ENCODE peak calls at places on chromosomes 6 and 20, in five cellular contexts. X, V, N, L and E are unnamed samples. For H3K4me1, the result is how much of the 10 kb centered on the place peaks cover.

GRCh38 chr6:20707166-20707485 is 172.9 kb downstream of the CDKAL1 start:
- DNase-seq in X (no peak), V (no peak), N (peak), L (no peak), E (no peak)

GRCh38 chr20:55424968-55425367 is 580.4 kb downstream of the CBLN4 start:
- DNase-seq in X (no peak), V (peak), N (no peak), L (no peak), E (no peak)

GRCh38 chr6:114042267-114043075 is 71.5 kb upstream of the HDAC2 start:
- DNase-seq in X (no peak), V (peak), N (peak), L (no peak), E (no peak)

GRCh38 chr6:41278699-41279405 is 7.6 kb downstream of the TREM1 start:
- DNase-seq in X (peak), V (peak), N (peak), L (peak), E (no peak)

GRCh38 chr6:63352587-63353281 is 33.0 kb upstream of the LGSN start:
- DNase-seq in X (peak), V (peak), N (peak), L (no peak), E (no peak)

GRCh38 chr6:12546659-12546987 is 169.9 kb upstream of the PHACTR1 start:
- DNase-seq in X (no peak), V (no peak), N (no peak), L (no peak), E (no peak)

GRCh38 chr6:119129148-119129967 is 50.9 kb upstream of the FAM184A start:
- DNase-seq in X (no peak), V (peak), N (peak), L (no peak), E (peak)

GRCh38 chr6:12545837-12546658 is 170.5 kb upstream of the PHACTR1 start:
- DNase-seq in X (no peak), V (no peak), N (peak), L (no peak), E (peak)

GRCh38 chr6:52405243-52405642 is 14.9 kb upstream of the EFHC1 start:
- DNase-seq in X (no peak), V (no peak), N (no peak), L (no peak), E (no peak)

GRCh38 chr6:133388731-133389130 is 147.6 kb downstream of the EYA4 start:
- DNase-seq in X (no peak), V (no peak), N (no peak), L (no peak), E (no peak)

GRCh38 chr6:7134999-7135735 is 27.4 kb downstream of the RREB1 start:
- DNase-seq in X (no peak), V (no peak), N (no peak), L (no peak), E (no peak)

GRCh38 chr6:7136859-7137334 is 29.1 kb downstream of the RREB1 start:
- DNase-seq in X (no peak), V (peak), N (no peak), L (no peak), E (no peak)

GRCh38 chr6:7137335-7138106 is 29.8 kb downstream of the RREB1 start:
- DNase-seq in X (no peak), V (peak), N (peak), L (peak), E (no peak)

GRCh38 chr6:7138111-7138510 is 30.4 kb downstream of the RREB1 start:
- DNase-seq in X (no peak), V (no peak), N (no peak), L (no peak), E (no peak)

GRCh38 chr6:7135755-7136154 is 28.0 kb downstream of the RREB1 start:
- DNase-seq in X (no peak), V (no peak), N (no peak), L (no peak), E (no peak)
- H3K4me1 ChIP-seq in X (half or more), V (under half), N (under half), L (half or more), E (under half)

GRCh38 chr6:45438156-45438555 is 60.4 kb upstream of the SUPT3H start:
- DNase-seq in X (no peak), V (no peak), N (peak), L (no peak), E (no peak)

GRCh38 chr6:45438849-45439406 is 61.2 kb upstream of the SUPT3H start:
- DNase-seq in X (no peak), V (no peak), N (peak), L (no peak), E (no peak)

GRCh38 chr6:45437441-45437820 is 59.7 kb upstream of the SUPT3H start:
- DNase-seq in X (no peak), V (no peak), N (no peak), L (no peak), E (no peak)

GRCh38 chr6:45439861-45440388 is 62.2 kb upstream of the SUPT3H start:
- DNase-seq in X (no peak), V (no peak), N (no peak), L (no peak), E (no peak)

GRCh38 chr6:45439459-45439858 is 61.7 kb upstream of the SUPT3H start:
- DNase-seq in X (no peak), V (no peak), N (no peak), L (no peak), E (no peak)
- H3K4me3 ChIP-seq in X (no peak), V (no peak), N (no peak), L (no peak), E (no peak)

GRCh38 chr6:54135665-54136370 is 24.6 kb downstream of the MLIP start:
- DNase-seq in X (no peak), V (no peak), N (peak), L (no peak), E (no peak)
- H3K4me1 ChIP-seq in X (under half), V (under half), N (under half), L (half or more), E (under half)

GRCh38 chr6:151069641-151070040 is 170.1 kb upstream of the AKAP12 start:
- DNase-seq in X (no peak), V (no peak), N (no peak), L (no peak), E (no peak)

GRCh38 chr6:151071295-151071694 is 168.5 kb upstream of the AKAP12 start:
- DNase-seq in X (no peak), V (no peak), N (peak), L (peak), E (no peak)

GRCh38 chr6:151070666-151071065 is 169.1 kb upstream of the AKAP12 start:
- DNase-seq in X (no peak), V (no peak), N (peak), L (no peak), E (no peak)

GRCh38 chr6:151067684-151068596 is 171.8 kb upstream of the AKAP12 start:
- DNase-seq in X (peak), V (no peak), N (peak), L (peak), E (peak)

GRCh38 chr6:151068761-151069312 is 170.9 kb upstream of the AKAP12 start:
- DNase-seq in X (no peak), V (no peak), N (peak), L (no peak), E (no peak)
- H3K4me3 ChIP-seq in X (no peak), V (no peak), N (no peak), L (no peak), E (peak)

GRCh38 chr6:149060985-149061760 is 256.3 kb upstream of the TAB2 start:
- DNase-seq in X (peak), V (no peak), N (peak), L (no peak), E (no peak)
- H3K4me1 ChIP-seq in X (under half), V (under half), N (under half), L (half or more), E (under half)

GRCh38 chr6:34391711-34392496 is 565 bp downstream of the NUDT3 start:
- DNase-seq in X (peak), V (peak), N (peak), L (peak), E (peak)

GRCh38 chr6:34391023-34391485 is 1.4 kb downstream of the NUDT3 start:
- DNase-seq in X (no peak), V (peak), N (peak), L (peak), E (peak)

GRCh38 chr6:34389034-34389433 is 3.4 kb downstream of the NUDT3 start:
- DNase-seq in X (no peak), V (peak), N (no peak), L (no peak), E (no peak)

GRCh38 chr6:34392497-34393190 is at the start of gene NUDT3:
- DNase-seq in X (peak), V (peak), N (peak), L (peak), E (peak)

GRCh38 chr6:34390531-34391013 is 1.9 kb downstream of the NUDT3 start:
- DNase-seq in X (no peak), V (no peak), N (no peak), L (no peak), E (no peak)
- H3K4me3 ChIP-seq in X (peak), V (peak), N (peak), L (peak), E (peak)

GRCh38 chr6:88679841-88680240 is 283.6 kb downstream of the RNGTT start:
- DNase-seq in X (no peak), V (no peak), N (no peak), L (no peak), E (no peak)
- H3K4me1 ChIP-seq in X (under half), V (under half), N (under half), L (under half), E (under half)

GRCh38 chr6:156794546-156794945 is 17.4 kb downstream of the ARID1B start:
- DNase-seq in X (no peak), V (no peak), N (no peak), L (no peak), E (no peak)
- H3K4me3 ChIP-seq in X (no peak), V (no peak), N (no peak), L (no peak), E (no peak)